ENCODE peak calls at places on chromosomes 12 and 14, in nine cellular contexts. D, N, V, O, U, A, T, G and L are unnamed samples.

GRCh38 chr12:92952394-92952793 is 23.3 kb upstream of the EEA1 start:
- DNase-seq in D (no peak), U (no peak), N (no peak), A (no peak), O (no peak), G (no peak), V (no peak), T (no peak), L (no peak)

GRCh38 chr12:120651821-120652220 is 11.4 kb downstream of the CABP1 start:
- DNase-seq in D (no peak), U (no peak), V (no peak), G (no peak), O (no peak), A (no peak), T (no peak), N (no peak), L (no peak)

GRCh38 chr12:202081-202731 is 11.8 kb downstream of the SLC6A12 start:
- DNase-seq in T (no peak), D (no peak), A (no peak), V (no peak), U (no peak), G (no peak), N (no peak), O (no peak), L (peak)

GRCh38 chr12:51349026-51349425 is 2.5 kb upstream of the CELA1 start:
- DNase-seq in U (no peak), G (no peak), A (no peak), T (no peak), D (no peak), O (no peak), V (no peak), N (no peak), L (no peak)

GRCh38 chr12:6915023-6915788 is 826 bp downstream of the ENO2 start:
- DNase-seq in V (no peak), U (no peak), O (no peak), N (no peak), D (no peak), A (peak), T (no peak), G (no peak), L (no peak)

GRCh38 chr12:113683566-113683965 is 211.9 kb upstream of the LHX5 start:
- DNase-seq in D (no peak), T (no peak), O (no peak), A (no peak), G (no peak), N (no peak), V (no peak), U (no peak), L (no peak)

GRCh38 chr14:21068521-21069387 is 1.4 kb upstream of the ARHGEF40 start:
- DNase-seq in T (peak), N (no peak), V (peak), D (peak), G (peak), O (peak), U (peak), A (peak), L (no peak)

GRCh38 chr14:63752449-63753169 is 24.7 kb upstream of the SGPP1 start:
- DNase-seq in O (no peak), V (no peak), G (no peak), T (peak), N (no peak), A (no peak), U (peak), D (no peak), L (no peak)

GRCh38 chr12:31626270-31626669 is 33.2 kb upstream of the ETFBKMT start:
- DNase-seq in A (no peak), G (no peak), U (no peak), N (no peak), O (no peak), D (no peak), T (no peak), V (no peak), L (no peak)

GRCh38 chr12:47773858-47774580 is 981 bp downstream of the SLC48A1 start:
- DNase-seq in O (no peak), A (peak), N (no peak), G (no peak), U (no peak), D (no peak), T (no peak), V (no peak), L (no peak)

GRCh38 chr12:68259318-68259940 is 6.0 kb upstream of the IL22 start:
- DNase-seq in D (no peak), N (peak), U (no peak), V (no peak), G (no peak), A (no peak), T (no peak), O (no peak), L (no peak)

GRCh38 chr12:109831929-109832328 is 1.3 kb downstream of the TRPV4 start:
- DNase-seq in G (no peak), A (no peak), U (no peak), N (no peak), O (no peak), D (no peak), V (no peak), T (no peak), L (no peak)

GRCh38 chr12:54056110-54056509 is 2.5 kb downstream of the HOXC4 start:
- DNase-seq in U (no peak), V (no peak), D (no peak), A (no peak), G (no peak), O (no peak), T (no peak), N (no peak), L (no peak)

GRCh38 chr14:39015360-39015961 is 87.6 kb downstream of the SEC23A start:
- DNase-seq in N (no peak), G (no peak), V (no peak), O (no peak), U (peak), A (no peak), D (no peak), T (peak), L (no peak)

GRCh38 chr12:61706783-61707182 is 553.4 kb upstream of the USP15 start:
- DNase-seq in N (no peak), T (no peak), D (no peak), G (no peak), V (no peak), O (no peak), U (no peak), A (no peak), L (no peak)

GRCh38 chr12:18861287-18861858 is 123.5 kb downstream of the CAPZA3 start:
- DNase-seq in D (no peak), A (no peak), G (no peak), U (no peak), O (no peak), T (no peak), N (no peak), V (no peak), L (no peak)

GRCh38 chr14:24911324-24912095 is 138.4 kb downstream of the STXBP6 start:
- DNase-seq in O (no peak), T (peak), G (no peak), N (peak), D (no peak), V (no peak), U (no peak), A (no peak), L (no peak)

GRCh38 chr14:35337074-35337556 is 44.9 kb downstream of the PSMA6 start:
- DNase-seq in U (no peak), D (no peak), G (no peak), V (no peak), O (no peak), N (no peak), T (no peak), A (no peak), L (no peak)

GRCh38 chr14:101008631-101009336 is 105.3 kb upstream of the RTL1 start:
- DNase-seq in T (no peak), N (no peak), U (no peak), V (no peak), G (no peak), O (no peak), D (peak), A (no peak), L (no peak)

GRCh38 chr12:9760699-9761406 is at the start of gene CD69:
- DNase-seq in A (no peak), O (no peak), D (no peak), T (no peak), N (peak), U (no peak), V (no peak), G (no peak), L (no peak)

GRCh38 chr14:30142216-30142615 is 214.6 kb upstream of the PRKD1 start:
- DNase-seq in O (no peak), G (no peak), V (no peak), T (no peak), U (no peak), N (no peak), D (no peak), A (no peak), L (no peak)

GRCh38 chr14:53331247-53331646 is 178.1 kb upstream of the DDHD1 start:
- DNase-seq in A (no peak), V (no peak), T (no peak), D (no peak), N (no peak), U (no peak), G (no peak), O (no peak), L (no peak)

GRCh38 chr14:38042356-38042755 is 165.3 kb upstream of the SSTR1 start:
- DNase-seq in T (no peak), A (no peak), D (no peak), N (no peak), V (no peak), U (peak), G (no peak), O (no peak), L (no peak)

GRCh38 chr14:99938376-99938775 is 126.8 kb upstream of the EVL start:
- DNase-seq in O (no peak), G (no peak), T (no peak), U (no peak), D (no peak), V (no peak), N (no peak), A (no peak), L (no peak)

GRCh38 chr12:29566441-29566840 is 69.0 kb upstream of the OVCH1 start:
- DNase-seq in D (no peak), A (no peak), U (no peak), V (no peak), O (no peak), T (no peak), G (no peak), N (no peak), L (no peak)

GRCh38 chr14:55731881-55732498 is 152.0 kb downstream of the KTN1 start:
- DNase-seq in A (no peak), O (no peak), T (peak), G (no peak), D (no peak), U (peak), V (no peak), N (no peak), L (no peak)

GRCh38 chr14:44989497-44990440 is 27.8 kb downstream of the TOGARAM1 start:
- DNase-seq in U (no peak), A (no peak), T (no peak), G (no peak), V (no peak), O (no peak), D (no peak), N (no peak), L (no peak)

GRCh38 chr14:99507860-99508640 is 26.8 kb downstream of the CCNK start:
- DNase-seq in G (no peak), V (no peak), U (no peak), D (no peak), T (no peak), N (no peak), A (no peak), O (no peak), L (no peak)

GRCh38 chr14:22471545-22472121 is 117.4 kb downstream of the DAD1 start:
- DNase-seq in O (no peak), G (no peak), T (no peak), V (no peak), D (peak), U (peak), N (no peak), A (peak), L (peak)

GRCh38 chr12:45273717-45274271 is 57.9 kb downstream of the ANO6 start:
- DNase-seq in N (no peak), O (peak), A (no peak), G (peak), V (peak), U (no peak), D (no peak), T (peak), L (no peak)

GRCh38 chr14:101495827-101496778 is 65.2 kb upstream of the DIO3 start:
- DNase-seq in V (peak), N (no peak), D (peak), G (no peak), T (no peak), O (no peak), U (peak), A (peak), L (peak)

DNA sequence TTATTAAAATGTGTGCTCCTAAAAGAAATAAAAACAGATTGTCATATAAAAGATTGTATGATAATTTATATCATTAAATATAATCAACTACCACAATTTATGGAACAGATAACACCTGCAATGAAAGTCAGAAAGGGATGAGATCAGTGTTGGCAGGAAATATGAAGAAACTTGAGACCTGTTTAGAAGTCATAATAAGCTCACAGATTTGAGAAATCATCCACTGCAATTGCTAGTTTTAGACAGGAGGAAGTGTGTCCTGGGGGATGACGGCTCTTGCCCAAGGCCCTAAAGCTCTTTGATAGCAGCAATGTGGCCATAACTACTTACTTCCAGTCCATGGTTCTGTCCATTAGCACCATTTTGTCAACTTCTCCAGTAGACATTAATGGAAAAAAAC is 122.8 kb upstream of the SOX5 start:
- DNase-seq in U (no peak), D (no peak), V (no peak), T (no peak), A (no peak), O (no peak), G (no peak), N (no peak), L (no peak)
- H3K27ac ChIP-seq in U (no peak), D (no peak), V (no peak), T (no peak), A (no peak), O (no peak), G (no peak), N (no peak), L (no peak)

GRCh38 chr12:122841544-122842321 is 6.5 kb downstream of the HIP1R start:
- DNase-seq in A (no peak), U (peak), D (no peak), T (no peak), V (no peak), O (no peak), G (peak), N (no peak), L (no peak)

GRCh38 chr12:122842505-122843405 is 7.5 kb downstream of the HIP1R start:
- DNase-seq in N (no peak), O (no peak), G (no peak), T (no peak), V (no peak), A (no peak), D (no peak), U (peak), L (no peak)

GRCh38 chr12:122838841-122839240 is 3.6 kb downstream of the HIP1R start:
- DNase-seq in G (no peak), D (no peak), U (no peak), V (no peak), T (no peak), A (no peak), O (no peak), N (no peak), L (no peak)

GRCh38 chr12:122839907-122840554 is 4.8 kb downstream of the HIP1R start:
- DNase-seq in A (no peak), D (no peak), N (no peak), V (no peak), G (no peak), O (no peak), U (peak), T (no peak), L (no peak)

DNA sequence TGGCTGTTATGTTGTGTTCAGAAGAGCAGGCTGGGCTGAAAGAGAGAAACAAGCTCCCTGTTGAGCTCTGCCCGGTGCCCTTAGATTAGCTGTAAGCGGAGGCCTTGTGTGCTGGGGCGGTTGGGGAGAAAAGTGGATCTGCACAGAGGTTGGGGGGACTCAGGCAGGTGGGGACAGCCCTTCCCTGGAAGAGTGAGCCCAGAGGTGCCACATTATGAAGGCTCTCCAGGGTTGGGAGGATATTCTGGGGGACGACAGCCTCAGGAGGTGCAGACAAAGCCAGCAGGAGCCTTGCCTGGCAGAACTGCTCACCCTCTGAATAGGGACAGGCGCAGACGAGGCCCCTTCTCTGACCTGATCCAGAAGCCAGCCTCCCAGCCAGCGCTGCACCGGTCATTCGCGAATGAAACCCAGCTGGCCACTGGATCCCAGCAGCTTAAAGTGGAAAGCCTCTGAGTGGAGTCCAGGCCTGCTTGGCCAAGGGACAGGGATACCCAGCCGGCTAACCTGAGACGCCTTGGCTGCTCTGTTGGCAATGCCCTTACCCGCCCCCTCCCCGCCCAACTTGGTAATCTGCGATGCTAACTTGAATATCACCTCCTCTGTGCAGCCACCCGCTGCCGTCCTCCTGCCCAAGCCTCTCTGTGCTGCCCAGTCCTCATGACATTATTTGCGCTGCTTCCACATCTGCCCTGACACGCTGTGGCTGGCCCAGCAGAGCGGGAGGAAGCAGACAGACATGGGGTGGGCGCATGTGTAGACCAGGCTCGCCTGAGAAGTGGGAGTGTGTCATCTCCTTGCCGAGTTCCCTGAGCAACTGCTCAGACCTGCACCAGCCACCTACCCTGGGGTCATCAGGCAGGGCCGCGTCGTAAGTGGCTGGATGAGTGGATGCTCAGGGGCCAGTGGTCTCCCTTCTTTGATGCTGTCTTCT is 5.6 kb downstream of the HIP1R start:
- DNase-seq in A (no peak), G (no peak), O (no peak), U (no peak), T (no peak), D (no peak), V (no peak), N (no peak), L (no peak)
- H3K4me3 ChIP-seq in A (no peak), G (no peak), O (no peak), U (no peak), T (no peak), D (no peak), V (no peak), N (no peak), L (no peak)

DNA sequence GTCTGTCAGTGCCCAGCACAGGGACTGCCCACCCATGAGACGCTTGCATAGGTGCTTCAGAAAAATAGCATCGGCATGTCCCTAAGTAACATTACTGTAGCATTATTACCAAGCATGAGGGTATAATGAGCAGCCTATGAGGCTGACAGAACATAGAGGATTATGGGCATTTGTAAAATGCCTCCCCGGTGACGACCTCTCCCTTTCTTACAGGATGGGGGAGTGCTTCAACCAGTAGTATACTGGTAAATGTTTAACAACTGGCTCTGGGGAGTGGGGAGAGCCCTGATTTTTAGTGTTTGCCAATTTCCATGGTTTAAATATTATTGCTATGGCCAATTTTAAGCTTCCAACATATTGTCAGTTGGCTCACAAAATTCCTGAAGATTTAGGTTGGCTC is 104.5 kb downstream of the ETNK1 start:
- DNase-seq in O (no peak), D (no peak), T (no peak), V (no peak), N (no peak), A (no peak), G (no peak), U (no peak), L (no peak)
- H3K27ac ChIP-seq in O (peak), D (no peak), T (peak), V (no peak), N (no peak), A (peak), G (peak), U (no peak), L (no peak)

GRCh38 chr14:94306047-94306978 is 13.2 kb upstream of the SERPINA10 start:
- DNase-seq in N (no peak), G (no peak), U (no peak), A (no peak), T (no peak), D (no peak), V (peak), O (no peak), L (no peak)

GRCh38 chr14:94307410-94307992 is 14.4 kb upstream of the SERPINA10 start:
- DNase-seq in G (no peak), A (no peak), O (no peak), U (no peak), N (no peak), D (no peak), V (no peak), T (no peak), L (no peak)

GRCh38 chr14:94305620-94306019 is 12.6 kb upstream of the SERPINA10 start:
- DNase-seq in T (no peak), V (no peak), O (no peak), G (no peak), N (no peak), U (no peak), D (no peak), A (no peak), L (no peak)

GRCh38 chr14:94304243-94304642 is 11.2 kb upstream of the SERPINA10 start:
- DNase-seq in A (no peak), O (no peak), V (peak), N (no peak), U (no peak), G (no peak), D (no peak), T (no peak), L (no peak)

GRCh38 chr14:94303111-94303510 is 10.0 kb upstream of the SERPINA10 start:
- DNase-seq in A (no peak), N (no peak), T (no peak), V (peak), U (no peak), D (no peak), O (no peak), G (no peak), L (no peak)
- H3K4me3 ChIP-seq in A (no peak), N (no peak), T (no peak), V (no peak), U (no peak), D (no peak), O (no peak), G (no peak), L (no peak)

GRCh38 chr12:123967121-123967586 is 5.5 kb downstream of the CCDC92 start:
- DNase-seq in U (no peak), A (no peak), O (no peak), G (no peak), V (no peak), D (no peak), T (no peak), N (no peak), L (no peak)

GRCh38 chr12:123962530-123962929 is 10.1 kb downstream of the CCDC92 start:
- DNase-seq in A (no peak), G (no peak), O (no peak), U (no peak), V (no peak), T (no peak), N (no peak), D (no peak), L (no peak)

GRCh38 chr12:123965382-123965781 is 7.2 kb downstream of the CCDC92 start:
- DNase-seq in A (no peak), N (no peak), O (no peak), U (no peak), G (no peak), V (no peak), D (no peak), T (no peak), L (no peak)

GRCh38 chr12:123963829-123964228 is 8.8 kb downstream of the CCDC92 start:
- DNase-seq in D (no peak), G (no peak), N (no peak), A (no peak), U (no peak), O (no peak), T (no peak), V (no peak), L (no peak)

GRCh38 chr12:123966596-123966995 is 6.0 kb downstream of the CCDC92 start:
- DNase-seq in G (no peak), D (no peak), O (no peak), A (no peak), T (no peak), V (no peak), U (no peak), N (no peak), L (no peak)
- H3K27ac ChIP-seq in G (no peak), D (no peak), O (no peak), A (peak), T (peak), V (no peak), U (no peak), N (no peak), L (no peak)